ENCODE peak calls at places on chromosomes 2 and 18, in six cellular contexts. H, A, V, Z, S and G are unnamed samples. For H3K4me1 and H3K9me3, the result is how much of the 10 kb centered on the place peaks cover.

GRCh38 chr18:27298215-27298804 is 113.2 kb upstream of the CHST9 start:
- DNase-seq in S (no peak), A (no peak), H (no peak), V (peak), Z (no peak), G (no peak)

GRCh38 chr2:70557171-70557838 is 3.7 kb upstream of the TGFA start:
- DNase-seq in Z (peak), A (no peak), S (no peak), H (no peak), V (peak), G (peak)

GRCh38 chr2:141348481-141348880 is 782.3 kb downstream of the LRP1B start:
- DNase-seq in A (no peak), V (no peak), H (no peak), Z (no peak), S (no peak), G (no peak)

GRCh38 chr18:48155856-48156255 is 225.4 kb upstream of the SMAD2 start:
- DNase-seq in H (no peak), S (no peak), A (no peak), Z (no peak), V (no peak), G (no peak)

GRCh38 chr18:12283256-12283655 is 24.8 kb upstream of the TUBB6 start:
- DNase-seq in Z (no peak), S (no peak), H (no peak), V (no peak), A (no peak), G (peak)

GRCh38 chr2:51165534-51166260 is 133.8 kb upstream of the NRXN1 start:
- DNase-seq in Z (no peak), H (no peak), S (no peak), A (no peak), V (no peak), G (peak)

GRCh38 chr2:232980683-232981082 is 32.4 kb downstream of the NGEF start:
- DNase-seq in V (no peak), A (no peak), Z (no peak), H (no peak), S (no peak), G (no peak)

GRCh38 chr2:229282758-229283546 is 11.9 kb upstream of the PID1 start:
- DNase-seq in H (no peak), A (no peak), V (no peak), Z (peak), S (peak), G (peak)

GRCh38 chr2:63121055-63121834 is 70.6 kb downstream of the OTX1 start:
- DNase-seq in V (no peak), H (no peak), S (no peak), A (no peak), Z (no peak), G (no peak)

GRCh38 chr2:182952741-182953450 is 85.4 kb downstream of the NCKAP1 start:
- DNase-seq in A (no peak), V (no peak), S (no peak), H (no peak), Z (no peak), G (no peak)

GRCh38 chr2:120224735-120225548 is 1.7 kb upstream of the TMEM185B start:
- DNase-seq in S (no peak), H (no peak), Z (no peak), V (no peak), A (no peak), G (no peak)

GRCh38 chr2:27461118-27461517 is 18.9 kb downstream of the KRTCAP3 start:
- DNase-seq in Z (no peak), A (no peak), H (no peak), S (no peak), V (no peak), G (no peak)

GRCh38 chr2:215828528-215829184 is 184.7 kb downstream of the MREG start:
- DNase-seq in S (peak), V (peak), Z (peak), H (no peak), A (peak), G (peak)

GRCh38 chr2:180240774-180241173 is 233.7 kb upstream of the CWC22 start:
- DNase-seq in V (peak), A (no peak), Z (no peak), H (no peak), S (no peak), G (no peak)

GRCh38 chr2:232075859-232076258 is 114.3 kb downstream of the DIS3L2 start:
- DNase-seq in H (no peak), S (no peak), A (no peak), Z (no peak), V (no peak), G (no peak)

GRCh38 chr2:2260691-2261268 is 70.3 kb downstream of the MYT1L start:
- DNase-seq in Z (no peak), A (no peak), V (no peak), S (no peak), H (no peak), G (no peak)

GRCh38 chr2:241036397-241036963 is 38.1 kb downstream of the SNED1 start:
- DNase-seq in S (no peak), Z (peak), V (no peak), H (no peak), A (peak), G (no peak)

GRCh38 chr2:228446732-228447131 is 265.2 kb upstream of the SPHKAP start:
- DNase-seq in H (no peak), S (no peak), A (no peak), V (no peak), Z (no peak), G (peak)

GRCh38 chr2:209389124-209389523 is 34.7 kb upstream of the MAP2 start:
- DNase-seq in Z (no peak), S (no peak), A (no peak), H (no peak), V (no peak), G (peak)

GRCh38 chr2:9594361-9595063 is 36.3 kb downstream of the YWHAQ start:
- DNase-seq in V (peak), S (no peak), Z (peak), H (no peak), A (no peak), G (no peak)

GRCh38 chr2:157233506-157233905 is 24.0 kb upstream of the GALNT5 start:
- DNase-seq in H (no peak), S (no peak), Z (no peak), A (no peak), V (no peak), G (no peak)

GRCh38 chr2:135563793-135564192 is 32.5 kb downstream of the R3HDM1 start:
- DNase-seq in H (no peak), A (no peak), Z (no peak), S (no peak), V (no peak), G (no peak)

GRCh38 chr18:49722472-49722871 is 90.9 kb downstream of the ACAA2 start:
- DNase-seq in H (no peak), Z (no peak), V (no peak), S (no peak), A (no peak), G (no peak)

GRCh38 chr2:239590995-239591915 is 190.4 kb upstream of the HDAC4 start:
- DNase-seq in V (no peak), S (peak), Z (no peak), A (no peak), H (no peak), G (no peak)

GRCh38 chr18:23634692-23635091 is 28.0 kb downstream of the ANKRD29 start:
- DNase-seq in H (no peak), S (no peak), V (no peak), Z (no peak), A (no peak), G (no peak)

GRCh38 chr2:63827749-63828148 is 13.9 kb upstream of the UGP2 start:
- DNase-seq in A (no peak), S (no peak), V (peak), H (no peak), Z (no peak), G (peak)

GRCh38 chr2:145304501-145304900 is 784.6 kb upstream of the ZEB2 start:
- DNase-seq in S (no peak), A (no peak), H (no peak), V (no peak), Z (no peak), G (no peak)

GRCh38 chr2:140600116-140600515 is 1530.7 kb downstream of the LRP1B start:
- DNase-seq in H (no peak), V (no peak), A (no peak), S (no peak), Z (no peak), G (peak)

GRCh38 chr2:222944552-222944951 is 83.7 kb downstream of the ACSL3 start:
- DNase-seq in Z (no peak), S (no peak), A (no peak), V (no peak), H (no peak), G (no peak)

GRCh38 chr2:76194376-76194775 is 483.7 kb upstream of the GCFC2 start:
- DNase-seq in V (no peak), S (no peak), H (no peak), A (no peak), Z (peak), G (peak)

GRCh38 chr18:74310411-74310810 is 5.2 kb upstream of the C18orf63 start:
- DNase-seq in V (peak), S (no peak), Z (peak), H (no peak), A (no peak), G (no peak)

DNA sequence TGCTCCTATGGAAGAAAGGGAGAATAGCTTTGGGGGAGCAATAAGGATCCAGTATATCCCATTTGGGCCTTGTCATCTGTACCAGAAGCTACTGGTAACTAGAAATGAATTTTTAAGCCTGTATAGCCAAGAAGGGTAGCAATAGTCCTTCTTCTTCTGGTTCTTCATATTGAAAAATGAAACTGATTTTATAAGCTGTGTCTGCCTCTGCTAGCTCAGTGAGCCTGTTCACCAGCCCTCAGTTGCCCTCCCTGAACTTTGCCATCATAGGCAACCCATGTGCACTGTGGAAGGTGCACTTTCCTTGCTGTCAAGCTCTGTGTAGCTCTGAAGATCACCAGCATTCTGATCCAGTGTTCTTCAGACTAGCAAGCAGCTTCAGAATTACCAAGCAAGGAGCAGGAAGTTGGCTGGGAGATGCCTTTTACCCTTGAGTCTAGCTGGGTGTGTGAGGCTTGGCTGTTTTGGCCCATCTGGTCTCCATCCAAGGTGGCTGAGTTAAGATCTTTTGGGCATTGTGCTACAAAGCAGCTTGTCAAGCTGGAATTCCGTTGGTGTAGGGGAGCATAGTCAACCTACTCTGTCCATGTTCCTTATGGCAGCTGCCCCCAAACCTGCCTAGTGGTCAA is 55.8 kb upstream of the MGAT5 start:
- DNase-seq in V (no peak), A (no peak), Z (no peak), H (no peak), S (no peak), G (no peak)
- H3K4me1 ChIP-seq in V (under half), A (under half), Z (half or more), H (under half), S (under half), G (under half)

DNA sequence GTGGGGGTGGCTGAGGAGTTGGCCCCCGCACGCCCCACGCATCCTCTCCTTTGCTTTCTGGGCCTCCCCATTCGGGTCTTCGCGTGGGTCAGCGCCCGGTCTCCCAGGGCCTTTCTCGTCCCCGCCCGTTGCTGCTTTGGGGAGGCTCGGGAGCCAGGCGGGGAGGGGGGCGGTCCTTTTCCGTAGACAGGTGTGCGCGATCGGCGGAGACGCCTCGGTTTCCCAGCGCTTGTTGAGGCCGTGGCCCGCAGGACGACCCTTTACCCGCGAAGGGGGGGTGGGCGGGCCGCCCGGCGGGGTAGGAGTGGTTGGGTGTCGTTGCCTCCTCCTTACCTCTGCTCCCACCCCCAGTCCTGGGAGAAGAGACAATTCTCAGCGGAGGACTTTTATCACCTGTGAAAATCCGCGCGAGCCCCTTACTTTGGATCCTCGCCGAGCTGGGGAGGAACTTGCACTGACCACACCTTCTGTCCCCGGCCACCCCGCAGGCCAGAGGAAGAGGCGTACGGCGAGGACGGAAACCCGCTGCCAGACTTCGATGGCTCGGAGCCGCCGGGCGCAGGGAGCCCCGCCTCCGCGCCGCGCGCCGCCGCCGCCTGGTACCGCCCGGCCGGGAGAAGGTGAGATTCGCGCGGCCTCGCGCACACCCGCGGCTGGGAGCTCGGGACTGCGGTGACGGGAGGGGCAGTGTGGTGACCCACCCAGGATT is 2.7 kb downstream of the ADCYAP1 start:
- DNase-seq in H (no peak), Z (peak), V (peak), S (peak), A (no peak), G (no peak)
- H3K9me3 ChIP-seq in H (under half), Z (under half), V (under half), S (under half), A (under half), G (under half)

DNA sequence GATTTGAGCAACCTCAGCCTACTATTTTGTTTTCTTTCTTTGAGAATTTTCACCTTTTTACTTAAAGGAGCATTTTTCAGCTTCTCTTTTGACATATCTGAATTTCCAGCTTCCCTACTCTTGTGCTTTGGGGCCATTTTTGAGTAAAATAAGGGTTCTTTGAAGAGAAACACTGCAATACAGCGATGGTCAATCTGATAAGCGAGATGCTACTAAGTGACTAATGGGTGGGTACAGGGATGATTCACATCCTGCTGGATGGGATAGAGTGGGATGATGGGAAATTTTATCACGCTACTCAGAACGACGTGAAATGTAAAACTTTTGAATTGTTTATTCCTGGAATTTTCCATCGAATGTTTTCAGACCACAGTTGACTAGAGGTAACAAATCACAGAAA is 211.5 kb downstream of the TMEM247 start:
- DNase-seq in V (no peak), Z (no peak), S (no peak), H (no peak), A (no peak), G (no peak)
- H3K27ac ChIP-seq in V (peak), Z (no peak), S (no peak), H (no peak), A (no peak), G (peak)

GRCh38 chr2:237704476-237705224 is 77.3 kb downstream of the LRRFIP1 start:
- DNase-seq in Z (no peak), A (no peak), V (no peak), H (no peak), S (no peak), G (no peak)
- H3K4me1 ChIP-seq in Z (under half), A (half or more), V (half or more), H (under half), S (under half), G (under half)

GRCh38 chr18:46456691-46457090 is 200.3 kb downstream of the LOXHD1 start:
- DNase-seq in S (no peak), Z (no peak), H (no peak), V (no peak), A (no peak), G (no peak)

GRCh38 chr18:46461993-46462392 is 195.0 kb downstream of the LOXHD1 start:
- DNase-seq in V (no peak), Z (no peak), A (no peak), H (no peak), S (no peak), G (no peak)

GRCh38 chr18:46460754-46461153 is 196.3 kb downstream of the LOXHD1 start:
- DNase-seq in S (no peak), Z (no peak), H (no peak), V (no peak), A (no peak), G (no peak)

GRCh38 chr18:46459789-46460455 is 197.1 kb downstream of the LOXHD1 start:
- DNase-seq in H (no peak), A (no peak), Z (no peak), S (no peak), V (no peak), G (no peak)

DNA sequence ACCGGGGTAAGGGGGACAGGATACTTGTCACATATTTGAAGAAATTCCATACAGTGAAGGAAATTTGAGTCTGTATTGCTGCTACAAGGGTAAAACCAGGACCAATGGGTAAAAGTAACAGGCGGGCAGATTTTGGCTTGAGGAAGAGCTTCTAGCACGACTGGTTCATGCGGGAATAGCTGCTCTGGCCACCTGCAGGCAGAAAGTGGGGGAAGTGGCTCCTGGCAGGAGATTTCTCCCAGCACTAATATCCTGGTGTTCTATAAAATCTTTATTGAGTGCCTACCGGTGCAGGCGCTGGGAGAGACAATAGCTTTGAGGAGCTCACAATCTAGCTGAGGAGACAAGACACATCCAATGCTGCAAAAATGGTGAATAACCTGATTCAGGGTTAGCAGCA is 198.5 kb downstream of the LOXHD1 start:
- DNase-seq in V (no peak), S (no peak), H (no peak), Z (no peak), A (no peak), G (no peak)
- H3K9me3 ChIP-seq in V (under half), S (under half), H (under half), Z (under half), A (under half), G (under half)

DNA sequence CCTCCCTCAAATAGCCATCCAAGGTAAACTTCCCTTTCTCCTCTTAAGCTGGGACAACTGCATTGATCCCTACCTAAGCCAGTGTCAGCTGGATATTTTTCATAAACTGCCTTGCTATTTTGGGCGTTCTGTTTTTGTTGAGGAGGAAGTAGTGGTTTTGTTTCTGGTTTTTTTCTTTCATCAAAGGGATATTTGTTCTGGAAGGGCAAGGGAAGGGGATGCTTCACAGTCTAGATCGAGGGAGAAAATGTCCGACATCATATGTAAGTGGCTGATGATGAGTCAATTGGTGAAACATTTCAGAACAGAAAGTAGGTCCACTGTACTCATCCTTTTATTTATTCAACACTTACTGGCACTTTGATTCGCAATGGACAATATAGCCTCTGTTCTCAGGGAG is 31.0 kb downstream of the TANC1 start:
- DNase-seq in Z (no peak), H (no peak), A (no peak), V (no peak), S (no peak), G (peak)
- H3K27ac ChIP-seq in Z (no peak), H (peak), A (no peak), V (no peak), S (no peak), G (peak)